ENCODE peak calls at places on chromosomes 5 and 9, in six cellular contexts. One of them, this sample, is unnamed.
A peak's percentile ranks its signal among the peaks of the same experiment; 100 is the strongest.

GRCh38 chr9:133394687-133395271 is 18.6 kb downstream of the STKLD1 start:
- DNase-seq in non-pigmented ciliary epithelial cell: no peak
- DNase-seq in KG1: no peak
- DNase-seq in EL: no peak
- DNase-seq in AG10803: no peak
- DNase-seq in tibial nerve: no peak
- DNase-seq in this sample: no peak

GRCh38 chr9:75810063-75810462 is 80.4 kb upstream of the PCSK5 start:
- DNase-seq in tibial nerve: no peak
- DNase-seq in EL: no peak
- DNase-seq in KG1: no peak
- DNase-seq in non-pigmented ciliary epithelial cell: no peak
- DNase-seq in AG10803: no peak
- DNase-seq in this sample: no peak

GRCh38 chr5:89270901-89271300 is 387.9 kb upstream of the MEF2C start:
- DNase-seq in EL: no peak
- DNase-seq in non-pigmented ciliary epithelial cell: no peak
- DNase-seq in KG1: no peak
- DNase-seq in tibial nerve: no peak
- DNase-seq in AG10803: no peak
- DNase-seq in this sample: no peak

GRCh38 chr5:40124367-40124766 is 555.3 kb upstream of the PTGER4 start:
- DNase-seq in tibial nerve: no peak
- DNase-seq in AG10803: no peak
- DNase-seq in non-pigmented ciliary epithelial cell: no peak
- DNase-seq in EL: peak; percentile 16
- DNase-seq in KG1: no peak
- DNase-seq in this sample: no peak

GRCh38 chr5:63439537-63439936 is 522.7 kb downstream of the HTR1A start:
- DNase-seq in non-pigmented ciliary epithelial cell: no peak
- DNase-seq in tibial nerve: no peak
- DNase-seq in KG1: no peak
- DNase-seq in AG10803: no peak
- DNase-seq in EL: no peak
- DNase-seq in this sample: no peak

GRCh38 chr9:111715471-111715870 is 54.1 kb downstream of the GNG10 start:
- DNase-seq in AG10803: peak; percentile 40
- DNase-seq in non-pigmented ciliary epithelial cell: no peak
- DNase-seq in KG1: no peak
- DNase-seq in tibial nerve: no peak
- DNase-seq in EL: no peak
- DNase-seq in this sample: no peak

GRCh38 chr9:137227057-137227852 is at the start of gene RNF224:
- DNase-seq in KG1: peak; percentile 76
- DNase-seq in AG10803: peak; percentile 54
- DNase-seq in EL: peak; percentile 75
- DNase-seq in non-pigmented ciliary epithelial cell: no peak
- DNase-seq in tibial nerve: peak; percentile 61
- DNase-seq in this sample: peak; percentile 62

GRCh38 chr9:108410161-108410560 is 445.6 kb downstream of the ACTL7B start:
- DNase-seq in tibial nerve: no peak
- DNase-seq in KG1: no peak
- DNase-seq in AG10803: no peak
- DNase-seq in non-pigmented ciliary epithelial cell: no peak
- DNase-seq in EL: no peak
- DNase-seq in this sample: no peak

GRCh38 chr5:166845044-166845443 is 1446.4 kb upstream of the WWC1 start:
- DNase-seq in KG1: no peak
- DNase-seq in non-pigmented ciliary epithelial cell: no peak
- DNase-seq in EL: no peak
- DNase-seq in AG10803: no peak
- DNase-seq in tibial nerve: peak; percentile 5
- DNase-seq in this sample: no peak

GRCh38 chr9:112844771-112845542 is 45.7 kb downstream of the SLC46A2 start:
- DNase-seq in EL: peak; percentile 74
- DNase-seq in AG10803: peak; percentile 62
- DNase-seq in KG1: no peak
- DNase-seq in tibial nerve: peak; percentile 81
- DNase-seq in non-pigmented ciliary epithelial cell: peak; percentile 15
- DNase-seq in this sample: peak; percentile 54

GRCh38 chr9:5562806-5563416 is 52.6 kb downstream of the PDCD1LG2 start:
- DNase-seq in EL: no peak
- DNase-seq in KG1: no peak
- DNase-seq in AG10803: no peak
- DNase-seq in non-pigmented ciliary epithelial cell: no peak
- DNase-seq in tibial nerve: no peak
- DNase-seq in this sample: peak; percentile 10

GRCh38 chr5:31237159-31237558 is 43.7 kb downstream of the CDH6 start:
- DNase-seq in non-pigmented ciliary epithelial cell: no peak
- DNase-seq in KG1: no peak
- DNase-seq in EL: peak; percentile 34
- DNase-seq in tibial nerve: no peak
- DNase-seq in AG10803: peak; percentile 36
- DNase-seq in this sample: no peak

GRCh38 chr5:72818866-72819534 is 2.5 kb downstream of the TNPO1 start:
- DNase-seq in EL: peak; percentile 65
- DNase-seq in tibial nerve: peak; percentile 55
- DNase-seq in KG1: peak; percentile 46
- DNase-seq in AG10803: peak; percentile 57
- DNase-seq in non-pigmented ciliary epithelial cell: no peak
- DNase-seq in this sample: peak; percentile 51

GRCh38 chr5:26727916-26728315 is 310.5 kb downstream of the CDH9 start:
- DNase-seq in tibial nerve: no peak
- DNase-seq in EL: no peak
- DNase-seq in KG1: no peak
- DNase-seq in AG10803: no peak
- DNase-seq in non-pigmented ciliary epithelial cell: no peak
- DNase-seq in this sample: no peak

GRCh38 chr5:113896789-113897188 is 383.3 kb downstream of the YTHDC2 start:
- DNase-seq in tibial nerve: no peak
- DNase-seq in KG1: no peak
- DNase-seq in EL: no peak
- DNase-seq in AG10803: no peak
- DNase-seq in non-pigmented ciliary epithelial cell: no peak
- DNase-seq in this sample: no peak

GRCh38 chr5:72077390-72077789 is 29.9 kb upstream of the MAP1B start:
- DNase-seq in non-pigmented ciliary epithelial cell: no peak
- DNase-seq in AG10803: no peak
- DNase-seq in KG1: no peak
- DNase-seq in tibial nerve: no peak
- DNase-seq in EL: no peak
- DNase-seq in this sample: no peak

GRCh38 chr5:120345947-120346346 is 118.2 kb upstream of the PRR16 start:
- DNase-seq in KG1: no peak
- DNase-seq in AG10803: no peak
- DNase-seq in EL: no peak
- DNase-seq in non-pigmented ciliary epithelial cell: no peak
- DNase-seq in tibial nerve: no peak
- DNase-seq in this sample: no peak

GRCh38 chr5:76331139-76331538 is 71.9 kb upstream of the IQGAP2 start:
- DNase-seq in KG1: peak; percentile 75
- DNase-seq in AG10803: no peak
- DNase-seq in non-pigmented ciliary epithelial cell: no peak
- DNase-seq in EL: no peak
- DNase-seq in tibial nerve: no peak
- DNase-seq in this sample: no peak

GRCh38 chr9:78236511-78236950 is 656 bp downstream of the CEP78 start:
- DNase-seq in EL: peak; percentile 34
- DNase-seq in tibial nerve: no peak
- DNase-seq in non-pigmented ciliary epithelial cell: no peak
- DNase-seq in KG1: peak; percentile 66
- DNase-seq in AG10803: peak; percentile 2
- DNase-seq in this sample: no peak

GRCh38 chr5:120124961-120125360 is 339.1 kb upstream of the PRR16 start:
- DNase-seq in EL: no peak
- DNase-seq in non-pigmented ciliary epithelial cell: no peak
- DNase-seq in tibial nerve: no peak
- DNase-seq in KG1: no peak
- DNase-seq in AG10803: peak; percentile 24
- DNase-seq in this sample: no peak

GRCh38 chr9:109297899-109298298 is 23.0 kb downstream of the EPB41L4B start:
- DNase-seq in non-pigmented ciliary epithelial cell: peak; percentile 78
- DNase-seq in EL: peak; percentile 87
- DNase-seq in KG1: no peak
- DNase-seq in tibial nerve: no peak
- DNase-seq in AG10803: peak; percentile 85
- DNase-seq in this sample: peak; percentile 14

GRCh38 chr9:108536836-108537601 is 318.8 kb downstream of the ACTL7B start:
- DNase-seq in EL: peak; percentile 65
- DNase-seq in tibial nerve: no peak
- DNase-seq in KG1: no peak
- DNase-seq in non-pigmented ciliary epithelial cell: no peak
- DNase-seq in AG10803: peak; percentile 27
- DNase-seq in this sample: no peak

GRCh38 chr9:86921141-86921868 is 26.0 kb downstream of the GAS1 start:
- DNase-seq in tibial nerve: no peak
- DNase-seq in AG10803: peak; percentile 57
- DNase-seq in EL: no peak
- DNase-seq in KG1: no peak
- DNase-seq in non-pigmented ciliary epithelial cell: no peak
- DNase-seq in this sample: no peak

This sample was measured in AML-193.